ENCODE peak calls at places on chromosomes 1 and 21, in five cellular contexts. E is HL-60; R is NAMALWA; D is stimulated activated CD8-positive, alpha-beta memory T cell treated with anti-CD3 and anti-CD28 coated beads, Interleukin-15, amount 100 ng/mL, for 48 hours; S is uterus. N is an unnamed sample.

GRCh38 chr21:33441489-33442477 is 38.0 kb downstream of the TMEM50B start:
- DNase-seq in R (peak; percentile 84), D (no peak), S (no peak), E (no peak), N (no peak)

GRCh38 chr1:2028870-2029560 is 9.9 kb downstream of the GABRD start:
- DNase-seq in E (no peak), S (no peak), D (no peak), R (no peak), N (no peak)

GRCh38 chr1:203364013-203364730 is 13.2 kb upstream of the FMOD start:
- DNase-seq in S (no peak), R (no peak), E (no peak), D (no peak), N (no peak)

GRCh38 chr1:108141604-108142003 is 58.5 kb downstream of the SLC25A24 start:
- DNase-seq in R (no peak), E (no peak), D (no peak), S (no peak), N (no peak)

GRCh38 chr1:90726716-90727480 is 9.8 kb upstream of the BARHL2 start:
- DNase-seq in D (no peak), S (no peak), E (no peak), R (no peak), N (no peak)

GRCh38 chr1:46263146-46263545 is 15.6 kb downstream of the RAD54L start:
- DNase-seq in E (no peak), D (no peak), R (no peak), S (no peak), N (no peak)

GRCh38 chr1:238710697-238711096 is 675.7 kb upstream of the CHRM3 start:
- DNase-seq in R (peak; percentile 7), E (no peak), D (no peak), S (no peak), N (no peak)

GRCh38 chr1:14027099-14027498 is 327.1 kb downstream of the PRDM2 start:
- DNase-seq in E (no peak), R (no peak), D (no peak), S (no peak), N (no peak)

GRCh38 chr1:27144920-27145661 is 9.8 kb downstream of the SLC9A1 start:
- DNase-seq in R (no peak), D (no peak), E (no peak), S (no peak), N (no peak)

GRCh38 chr1:233613252-233614172 is at the start of gene KCNK1:
- DNase-seq in R (no peak), D (no peak), S (peak; percentile 79), E (no peak), N (no peak)

GRCh38 chr1:151540982-151541377 is 871 bp downstream of the TUFT1 start:
- DNase-seq in E (no peak), D (no peak), R (no peak), S (no peak), N (peak; percentile 54)

GRCh38 chr1:160460683-160461287 is 60.4 kb downstream of the VANGL2 start:
- DNase-seq in R (no peak), S (no peak), E (no peak), D (no peak), N (peak; percentile 58)

GRCh38 chr21:36155603-36156338 is 853 bp upstream of the DOP1B start:
- DNase-seq in D (no peak), R (no peak), E (no peak), S (peak; percentile 32), N (no peak)

GRCh38 chr1:54413295-54413694 is 7.1 kb upstream of the SSBP3 start:
- DNase-seq in S (peak; percentile 60), E (no peak), D (no peak), R (no peak), N (peak; percentile 55)